ENCODE peak calls at places on chromosomes 7 and 10, in five cellular contexts. T is fibroblast of lung; D is GM23338; G is CD8-positive, alpha-beta T cell; N is ovary. A is an unnamed sample.

GRCh38 chr10:88979153-88979562 is 11.4 kb upstream of the FAS start:
- DNase-seq in D (no peak), T (peak), N (peak), G (no peak), A (peak)

GRCh38 chr10:68301790-68302502 is 29.9 kb upstream of the HNRNPH3 start:
- DNase-seq in D (peak), T (peak), N (no peak), G (no peak), A (peak)

GRCh38 chr10:32189400-32190084 is 133.3 kb upstream of the KIF5B start:
- DNase-seq in N (no peak), T (peak), D (peak), G (no peak), A (peak)

GRCh38 chr10:48476279-48476982 is 128.4 kb downstream of the ARHGAP22 start:
- DNase-seq in N (no peak), T (no peak), G (no peak), D (no peak), A (no peak)

GRCh38 chr10:69742928-69743602 is 58.6 kb upstream of the COL13A1 start:
- DNase-seq in G (no peak), N (no peak), D (peak), T (peak), A (no peak)

GRCh38 chr7:41567350-41568114 is 135.4 kb downstream of the INHBA start:
- DNase-seq in G (no peak), N (no peak), D (no peak), T (no peak), A (no peak)

GRCh38 chr10:89419548-89419947 is 5.2 kb downstream of the IFIT5 start:
- DNase-seq in N (no peak), T (peak), G (no peak), D (peak), A (no peak)

GRCh38 chr10:131885391-131886165 is 15.2 kb upstream of the PPP2R2D start:
- DNase-seq in T (peak), G (peak), N (peak), D (peak), A (no peak)

GRCh38 chr7:84614821-84615506 is 420.4 kb upstream of the SEMA3A start:
- DNase-seq in G (no peak), T (peak), D (no peak), N (no peak), A (no peak)

GRCh38 chr10:130013938-130014733 is 50.1 kb upstream of the EBF3 start:
- DNase-seq in N (no peak), D (no peak), G (no peak), T (no peak), A (no peak)

GRCh38 chr10:59668081-59668480 is 41.6 kb downstream of the SLC16A9 start:
- DNase-seq in G (no peak), T (no peak), D (peak), N (no peak), A (peak)

GRCh38 chr7:82098410-82098809 is 328.6 kb upstream of the HGF start:
- DNase-seq in T (no peak), N (no peak), G (no peak), D (no peak), A (no peak)

GRCh38 chr10:123847686-123848432 is 43.7 kb downstream of the CPXM2 start:
- DNase-seq in D (no peak), N (no peak), G (no peak), T (no peak), A (no peak)

GRCh38 chr7:95213809-95214492 is 110.4 kb downstream of the PON1 start:
- DNase-seq in T (peak), N (peak), G (no peak), D (no peak), A (no peak)

GRCh38 chr10:45379891-45380540 is 6.0 kb downstream of the ALOX5 start:
- DNase-seq in T (no peak), G (no peak), N (no peak), D (no peak), A (no peak)

GRCh38 chr10:71989658-71990454 is 25.7 kb downstream of the CHST3 start:
- DNase-seq in G (no peak), N (no peak), T (no peak), D (no peak), A (no peak)

GRCh38 chr10:102775973-102776669 is 32.4 kb downstream of the WBP1L start:
- DNase-seq in D (peak), T (peak), G (no peak), N (peak), A (peak)

GRCh38 chr10:103858360-103858759 is 3.0 kb upstream of the SH3PXD2A start:
- DNase-seq in G (no peak), N (no peak), D (no peak), T (no peak), A (no peak)

GRCh38 chr7:139936760-139937310 is 107.8 kb downstream of the TBXAS1 start:
- DNase-seq in T (peak), D (no peak), G (no peak), N (no peak), A (no peak)

GRCh38 chr10:37857287-37858211 is at the start of gene ZNF248:
- DNase-seq in D (peak), G (peak), T (peak), N (peak), A (peak)

GRCh38 chr7:13949939-13950338 is 39.5 kb downstream of the ETV1 start:
- DNase-seq in N (no peak), G (no peak), T (no peak), D (no peak), A (no peak)

GRCh38 chr10:79816-80215 is 30.7 kb upstream of the TUBB8 start:
- DNase-seq in T (no peak), N (no peak), D (no peak), G (no peak), A (no peak)

GRCh38 chr7:104045183-104045582 is 55.7 kb upstream of the RELN start:
- DNase-seq in G (no peak), N (no peak), D (no peak), T (no peak), A (no peak)

GRCh38 chr10:95837783-95838182 is 70.0 kb upstream of the CC2D2B start:
- DNase-seq in G (no peak), N (no peak), T (no peak), D (no peak), A (no peak)

GRCh38 chr10:18501198-18501597 is 150.2 kb downstream of the NSUN6 start:
- DNase-seq in D (no peak), G (no peak), T (peak), N (no peak), A (no peak)

GRCh38 chr10:48509974-48510692 is 94.7 kb downstream of the ARHGAP22 start:
- DNase-seq in T (peak), G (no peak), N (no peak), D (peak), A (peak)

GRCh38 chr10:125157473-125157865 is 2.9 kb downstream of the CTBP2 start:
- DNase-seq in G (no peak), T (peak), N (no peak), D (no peak), A (no peak)

GRCh38 chr10:47183726-47184084 is 116.3 kb upstream of the GDF10 start:
- DNase-seq in T (peak), D (no peak), G (no peak), N (no peak), A (no peak)

GRCh38 chr10:92830478-92831389 is 17.6 kb upstream of the EXOC6 start:
- DNase-seq in G (no peak), N (no peak), D (no peak), T (no peak), A (no peak)

GRCh38 chr10:17200035-17200884 is 1.2 kb downstream of the TRDMT1 start:
- DNase-seq in G (no peak), T (no peak), N (no peak), D (no peak), A (no peak)

GRCh38 chr7:30226593-30227268 is 57.7 kb upstream of the ZNRF2 start:
- DNase-seq in G (no peak), T (no peak), D (peak), N (no peak), A (no peak)

GRCh38 chr7:85595639-85596268 is 408.9 kb upstream of the SEMA3D start:
- DNase-seq in N (no peak), T (peak), G (no peak), D (no peak), A (no peak)

GRCh38 chr7:51021906-51022570 is 239.3 kb upstream of the GRB10 start:
- DNase-seq in D (no peak), T (no peak), N (no peak), G (no peak), A (no peak)

GRCh38 chr10:70331486-70332268 is 47.9 kb upstream of the NPFFR1 start:
- DNase-seq in T (peak), G (no peak), N (peak), D (peak), A (peak)

GRCh38 chr10:127922206-127922605 is 15.3 kb downstream of the PTPRE start:
- DNase-seq in G (no peak), T (no peak), N (no peak), D (no peak), A (no peak)

GRCh38 chr7:139153832-139154231 is 44.3 kb upstream of the ZC3HAV1 start:
- DNase-seq in N (no peak), T (peak), D (no peak), G (no peak), A (no peak)

GRCh38 chr10:112963835-112964234 is 13.8 kb downstream of the TCF7L2 start:
- DNase-seq in D (no peak), T (peak), G (no peak), N (no peak), A (no peak)

GRCh38 chr10:28926932-28927331 is 249.6 kb downstream of the BAMBI start:
- DNase-seq in G (no peak), T (no peak), D (no peak), N (no peak), A (no peak)

GRCh38 chr10:63630928-63631685 is 109.9 kb downstream of the REEP3 start:
- DNase-seq in N (peak), T (peak), D (no peak), G (no peak), A (no peak)

GRCh38 chr10:63627881-63628296 is 106.7 kb downstream of the REEP3 start:
- DNase-seq in D (no peak), N (no peak), G (no peak), T (no peak), A (peak)

GRCh38 chr10:63630085-63630927 is 109.1 kb downstream of the REEP3 start:
- DNase-seq in D (peak), T (peak), N (peak), G (peak), A (peak)

GRCh38 chr10:63628526-63629362 is 107.5 kb downstream of the REEP3 start:
- DNase-seq in N (peak), G (no peak), D (peak), T (peak), A (no peak)

DNA sequence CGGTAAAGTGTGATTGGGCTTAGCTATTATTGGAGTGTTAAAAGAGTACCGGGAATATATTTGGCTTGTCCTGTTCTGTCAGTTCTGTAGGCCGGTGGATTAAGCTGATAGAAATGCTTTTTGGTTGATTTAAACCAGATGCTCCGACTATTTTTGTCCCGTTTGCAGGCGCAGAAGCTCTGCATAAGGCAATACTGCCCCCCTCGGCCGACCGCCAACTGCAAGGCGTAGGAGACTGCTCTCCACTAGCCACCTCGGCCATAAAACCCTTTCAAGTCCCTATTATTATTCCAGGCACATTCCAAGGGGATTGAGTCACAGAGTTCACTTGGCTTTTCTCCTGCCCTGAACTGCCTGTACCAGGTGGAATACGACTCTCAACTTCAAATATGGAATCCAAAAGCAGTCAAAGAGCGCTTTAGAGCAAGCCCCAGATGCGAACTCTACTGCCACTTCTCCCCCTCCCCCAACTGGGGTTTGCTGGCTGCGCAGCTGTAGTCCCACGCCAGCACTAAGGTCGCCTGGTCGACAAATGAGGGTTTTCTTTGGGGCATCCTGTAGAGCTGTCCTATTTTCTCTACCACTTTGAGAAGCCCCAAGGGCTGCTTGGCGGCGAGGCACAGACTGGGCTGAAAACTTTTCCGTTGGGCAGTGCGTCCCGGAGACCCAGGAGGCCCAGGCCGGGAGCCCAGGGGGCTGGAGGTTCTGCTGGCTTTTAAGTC is 108.3 kb downstream of the REEP3 start:
- DNase-seq in D (peak), N (peak), G (peak), T (peak), A (peak)
- H3K4me3 ChIP-seq in D (peak), N (peak), G (peak), T (peak), A (peak)

GRCh38 chr7:26658698-26659084 is 205.7 kb downstream of the SKAP2 start:
- DNase-seq in N (no peak), T (no peak), G (no peak), D (peak), A (no peak)

GRCh38 chr7:26656735-26657134 is 207.7 kb downstream of the SKAP2 start:
- DNase-seq in N (no peak), D (no peak), T (no peak), G (no peak), A (no peak)

GRCh38 chr7:26655761-26656160 is 208.6 kb downstream of the SKAP2 start:
- DNase-seq in T (no peak), G (no peak), N (no peak), D (no peak), A (no peak)

GRCh38 chr7:26658080-26658697 is 206.2 kb downstream of the SKAP2 start:
- DNase-seq in N (no peak), D (peak), T (no peak), G (no peak), A (no peak)

GRCh38 chr7:26657139-26657753 is 207.1 kb downstream of the SKAP2 start:
- DNase-seq in N (no peak), G (no peak), D (peak), T (no peak), A (no peak)
- H3K4me3 ChIP-seq in N (no peak), G (no peak), D (peak), T (no peak), A (no peak)

GRCh38 chr10:97367126-97367649 is 32.7 kb upstream of the FRAT2 start:
- DNase-seq in N (no peak), D (no peak), T (no peak), G (no peak), A (no peak)
- H3K4me3 ChIP-seq in N (no peak), D (no peak), T (no peak), G (no peak), A (no peak)

GRCh38 chr7:7992502-7992901 is 23.9 kb downstream of the GLCCI1 start:
- DNase-seq in G (no peak), T (peak), D (peak), N (no peak), A (no peak)

GRCh38 chr7:7989985-7990761 is 21.6 kb downstream of the GLCCI1 start:
- DNase-seq in T (no peak), G (no peak), D (no peak), N (no peak), A (no peak)

GRCh38 chr7:7984424-7984823 is 15.8 kb downstream of the GLCCI1 start:
- DNase-seq in N (no peak), T (no peak), G (no peak), D (no peak), A (no peak)

GRCh38 chr7:7989133-7989984 is 20.8 kb downstream of the GLCCI1 start:
- DNase-seq in D (no peak), N (no peak), T (no peak), G (no peak), A (no peak)
- H3K4me3 ChIP-seq in D (no peak), N (no peak), T (peak), G (peak), A (no peak)

GRCh38 chr7:91267558-91267955 is 3.3 kb downstream of the FZD1 start:
- DNase-seq in D (no peak), G (no peak), N (no peak), T (peak), A (no peak)
- H3K4me3 ChIP-seq in D (peak), G (no peak), N (peak), T (peak), A (no peak)

GRCh38 chr7:235576-236395 is 43.4 kb downstream of the FAM20C start:
- DNase-seq in T (peak), D (no peak), G (no peak), N (peak), A (no peak)

GRCh38 chr7:232571-233455 is 40.4 kb downstream of the FAM20C start:
- DNase-seq in N (no peak), G (no peak), D (no peak), T (peak), A (no peak)

GRCh38 chr7:233456-234035 is 41.2 kb downstream of the FAM20C start:
- DNase-seq in T (peak), N (no peak), D (no peak), G (no peak), A (no peak)

GRCh38 chr7:234712-235553 is 42.6 kb downstream of the FAM20C start:
- DNase-seq in N (peak), T (peak), G (no peak), D (no peak), A (no peak)

GRCh38 chr7:234041-234711 is 41.8 kb downstream of the FAM20C start:
- DNase-seq in N (no peak), G (no peak), D (no peak), T (peak), A (no peak)
- H3K4me3 ChIP-seq in N (no peak), G (no peak), D (no peak), T (no peak), A (no peak)

GRCh38 chr10:101725296-101725695 is 30.3 kb upstream of the FBXW4 start:
- DNase-seq in D (no peak), N (no peak), G (no peak), T (no peak), A (no peak)
- H3K4me3 ChIP-seq in D (no peak), N (no peak), G (no peak), T (no peak), A (no peak)

GRCh38 chr10:119198438-119198837 is 8.9 kb upstream of the GRK5 start:
- DNase-seq in T (no peak), G (no peak), D (peak), N (no peak), A (no peak)
- H3K4me3 ChIP-seq in T (no peak), G (no peak), D (no peak), N (no peak), A (no peak)